ENCODE peak calls at places on chromosomes 11 and 22, in four cellular contexts. One of them, this sample, is unnamed.

GRCh38 chr11:121417607-121418006 is 34.5 kb upstream of the SORL1 start:
- DNase-seq in heart right ventricle: no peak
- DNase-seq in mesendoderm: no peak
- DNase-seq in fibroblast of lung: no peak
- DNase-seq in this sample: no peak

GRCh38 chr22:32533265-32534068 is 58.9 kb downstream of the FBXO7 start:
- DNase-seq in heart right ventricle: no peak
- DNase-seq in mesendoderm: no peak
- DNase-seq in fibroblast of lung: peak
- DNase-seq in this sample: no peak

GRCh38 chr11:5891216-5891800 is 1.7 kb upstream of the OR52E5 start:
- DNase-seq in heart right ventricle: no peak
- DNase-seq in mesendoderm: peak
- DNase-seq in fibroblast of lung: peak
- DNase-seq in this sample: no peak

GRCh38 chr11:86524603-86525352 is 147.6 kb downstream of the ME3 start:
- DNase-seq in heart right ventricle: no peak
- DNase-seq in mesendoderm: peak
- DNase-seq in fibroblast of lung: peak
- DNase-seq in this sample: no peak

GRCh38 chr11:130672911-130673310 is 224.5 kb downstream of the ADAMTS15 start:
- DNase-seq in heart right ventricle: no peak
- DNase-seq in mesendoderm: no peak
- DNase-seq in fibroblast of lung: peak
- DNase-seq in this sample: no peak

GRCh38 chr11:75733346-75734107 is 15.9 kb downstream of the MOGAT2 start:
- DNase-seq in heart right ventricle: no peak
- DNase-seq in mesendoderm: no peak
- DNase-seq in fibroblast of lung: peak
- DNase-seq in this sample: no peak

GRCh38 chr11:77548552-77549439 is 41.0 kb upstream of the AQP11 start:
- DNase-seq in heart right ventricle: no peak
- DNase-seq in mesendoderm: no peak
- DNase-seq in fibroblast of lung: no peak
- DNase-seq in this sample: no peak

GRCh38 chr22:22745225-22746060 is 101.0 kb downstream of the GGTLC2 start:
- DNase-seq in heart right ventricle: no peak
- DNase-seq in mesendoderm: peak
- DNase-seq in fibroblast of lung: no peak
- DNase-seq in this sample: no peak

GRCh38 chr11:44837650-44838049 is 110.9 kb downstream of the TSPAN18 start:
- DNase-seq in heart right ventricle: no peak
- DNase-seq in mesendoderm: no peak
- DNase-seq in fibroblast of lung: peak
- DNase-seq in this sample: no peak

GRCh38 chr11:93267383-93267782 is 63.2 kb upstream of the DEUP1 start:
- DNase-seq in heart right ventricle: no peak
- DNase-seq in mesendoderm: peak
- DNase-seq in fibroblast of lung: no peak
- DNase-seq in this sample: no peak

GRCh38 chr11:130801287-130802146 is 114.8 kb downstream of the SNX19 start:
- DNase-seq in heart right ventricle: no peak
- DNase-seq in mesendoderm: no peak
- DNase-seq in fibroblast of lung: peak
- DNase-seq in this sample: no peak

GRCh38 chr11:44886765-44887164 is 63.9 kb downstream of the TP53I11 start:
- DNase-seq in heart right ventricle: no peak
- DNase-seq in mesendoderm: no peak
- DNase-seq in fibroblast of lung: peak
- DNase-seq in this sample: no peak

GRCh38 chr22:48224332-48224731 is 1461.9 kb downstream of the TBC1D22A start:
- DNase-seq in heart right ventricle: no peak
- DNase-seq in mesendoderm: no peak
- DNase-seq in fibroblast of lung: no peak
- DNase-seq in this sample: no peak

GRCh38 chr11:102395720-102396358 is 48.8 kb downstream of the BIRC2 start:
- DNase-seq in heart right ventricle: no peak
- DNase-seq in mesendoderm: no peak
- DNase-seq in fibroblast of lung: no peak
- DNase-seq in this sample: no peak

GRCh38 chr11:110897035-110897434 is 184.8 kb upstream of the ARHGAP20 start:
- DNase-seq in heart right ventricle: no peak
- DNase-seq in mesendoderm: no peak
- DNase-seq in fibroblast of lung: peak
- DNase-seq in this sample: no peak

GRCh38 chr11:125464671-125465070 is 31.4 kb downstream of the FEZ1 start:
- DNase-seq in heart right ventricle: no peak
- DNase-seq in mesendoderm: no peak
- DNase-seq in fibroblast of lung: no peak
- DNase-seq in this sample: no peak

GRCh38 chr22:29266564-29267461 is 968 bp downstream of the RHBDD3 start:
- DNase-seq in heart right ventricle: no peak
- DNase-seq in mesendoderm: peak
- DNase-seq in fibroblast of lung: peak
- DNase-seq in this sample: no peak

GRCh38 chr11:117613521-117613920 is 183.5 kb downstream of the DSCAML1 start:
- DNase-seq in heart right ventricle: no peak
- DNase-seq in mesendoderm: peak
- DNase-seq in fibroblast of lung: no peak
- DNase-seq in this sample: no peak

GRCh38 chr22:27845603-27846100 is 44.1 kb upstream of the MN1 start:
- DNase-seq in heart right ventricle: no peak
- DNase-seq in mesendoderm: peak
- DNase-seq in fibroblast of lung: no peak
- DNase-seq in this sample: no peak

DNA sequence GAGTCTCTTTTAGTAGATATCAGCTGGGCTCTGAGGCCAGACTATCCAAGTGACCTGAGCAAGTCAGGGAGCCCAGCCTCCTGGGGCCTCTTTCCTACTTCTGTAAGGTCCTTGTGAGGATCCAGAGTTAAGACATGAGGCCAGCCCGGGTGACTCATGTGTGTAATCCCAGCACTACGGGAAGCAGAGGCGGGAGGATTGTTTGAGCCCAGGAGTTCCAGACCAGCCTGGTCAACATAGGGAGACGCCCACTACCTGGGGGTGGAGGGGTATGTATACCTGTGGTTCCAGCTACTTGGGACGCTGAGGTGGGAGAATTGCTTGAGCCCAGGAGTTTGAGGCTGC is 36.9 kb upstream of the POLA2 start:
- DNase-seq in heart right ventricle: no peak
- DNase-seq in mesendoderm: peak
- DNase-seq in fibroblast of lung: peak
- DNase-seq in this sample: no peak
- H3K27ac ChIP-seq in heart right ventricle: peak
- H3K27ac ChIP-seq in mesendoderm: no peak
- H3K27ac ChIP-seq in fibroblast of lung: no peak
- H3K27ac ChIP-seq in this sample: no peak

GRCh38 chr11:133191931-133192330 is 340.4 kb downstream of the OPCML start:
- DNase-seq in heart right ventricle: no peak
- DNase-seq in mesendoderm: no peak
- DNase-seq in fibroblast of lung: no peak
- DNase-seq in this sample: no peak
- H3K27ac ChIP-seq in heart right ventricle: no peak
- H3K27ac ChIP-seq in mesendoderm: no peak
- H3K27ac ChIP-seq in fibroblast of lung: no peak
- H3K27ac ChIP-seq in this sample: no peak

GRCh38 chr11:112354364-112354763 is 93.7 kb upstream of the PLET1 start:
- DNase-seq in heart right ventricle: no peak
- DNase-seq in mesendoderm: no peak
- DNase-seq in fibroblast of lung: no peak
- DNase-seq in this sample: no peak
- H3K27ac ChIP-seq in heart right ventricle: no peak
- H3K27ac ChIP-seq in mesendoderm: no peak
- H3K27ac ChIP-seq in fibroblast of lung: no peak
- H3K27ac ChIP-seq in this sample: no peak

GRCh38 chr22:37990302-37990701 is 5.9 kb upstream of the SOX10 start:
- DNase-seq in heart right ventricle: peak
- DNase-seq in mesendoderm: no peak
- DNase-seq in fibroblast of lung: no peak
- DNase-seq in this sample: no peak
- H3K27ac ChIP-seq in heart right ventricle: no peak
- H3K27ac ChIP-seq in mesendoderm: no peak
- H3K27ac ChIP-seq in fibroblast of lung: no peak
- H3K27ac ChIP-seq in this sample: peak

DNA sequence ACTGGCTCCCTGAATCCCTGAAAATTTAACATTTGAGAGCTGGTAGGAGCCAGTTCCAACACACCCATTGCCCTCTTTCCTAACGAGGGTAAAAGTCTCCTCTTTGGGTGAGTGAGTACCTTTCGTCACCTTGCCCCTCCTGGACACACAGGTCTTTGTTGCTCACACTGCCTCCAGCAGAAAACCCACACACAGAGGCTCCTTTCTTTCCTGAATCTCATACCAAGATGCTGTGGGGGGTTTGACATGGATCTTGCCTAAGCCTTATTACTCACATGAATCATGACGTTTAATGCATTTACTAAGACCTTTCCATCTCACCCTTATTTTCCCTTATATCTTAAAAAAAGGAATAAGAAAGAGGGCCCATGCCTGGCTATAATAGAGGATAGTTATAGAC is 53.0 kb downstream of the PARVA start:
- DNase-seq in heart right ventricle: no peak
- DNase-seq in mesendoderm: no peak
- DNase-seq in fibroblast of lung: peak
- DNase-seq in this sample: no peak
- H3K27ac ChIP-seq in heart right ventricle: peak
- H3K27ac ChIP-seq in mesendoderm: no peak
- H3K27ac ChIP-seq in fibroblast of lung: peak
- H3K27ac ChIP-seq in this sample: no peak

GRCh38 chr11:69533296-69534165 is 52.1 kb downstream of the LINC01488 start:
- DNase-seq in heart right ventricle: no peak
- DNase-seq in mesendoderm: no peak
- DNase-seq in fibroblast of lung: no peak
- DNase-seq in this sample: no peak

GRCh38 chr11:69531717-69532088 is 50.2 kb downstream of the LINC01488 start:
- DNase-seq in heart right ventricle: no peak
- DNase-seq in mesendoderm: no peak
- DNase-seq in fibroblast of lung: no peak
- DNase-seq in this sample: no peak

GRCh38 chr11:69535928-69536327 is 54.5 kb downstream of the LINC01488 start:
- DNase-seq in heart right ventricle: no peak
- DNase-seq in mesendoderm: no peak
- DNase-seq in fibroblast of lung: no peak
- DNase-seq in this sample: no peak

GRCh38 chr11:69536406-69536805 is 54.9 kb downstream of the LINC01488 start:
- DNase-seq in heart right ventricle: no peak
- DNase-seq in mesendoderm: no peak
- DNase-seq in fibroblast of lung: no peak
- DNase-seq in this sample: no peak

DNA sequence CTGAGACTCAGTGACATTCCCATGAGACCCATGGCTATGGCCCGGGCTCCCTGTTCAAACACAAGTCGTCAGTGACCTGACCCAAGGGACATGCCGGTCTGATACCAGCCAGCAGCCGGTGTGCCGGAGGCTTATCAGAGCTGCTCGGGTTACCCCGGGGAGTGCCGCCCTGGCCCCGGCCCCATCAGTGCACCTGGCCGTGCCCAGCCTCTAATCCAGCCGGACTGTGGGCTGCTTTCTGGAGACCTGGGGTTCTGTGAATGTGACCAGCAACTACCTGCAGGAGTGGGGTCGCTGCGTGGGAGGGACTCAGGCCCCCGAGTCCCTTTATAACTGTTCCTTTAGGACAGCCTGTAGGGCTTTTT is 52.7 kb downstream of the LINC01488 start:
- DNase-seq in heart right ventricle: no peak
- DNase-seq in mesendoderm: no peak
- DNase-seq in fibroblast of lung: no peak
- DNase-seq in this sample: no peak
- H3K27ac ChIP-seq in heart right ventricle: no peak
- H3K27ac ChIP-seq in mesendoderm: no peak
- H3K27ac ChIP-seq in fibroblast of lung: no peak
- H3K27ac ChIP-seq in this sample: no peak

DNA sequence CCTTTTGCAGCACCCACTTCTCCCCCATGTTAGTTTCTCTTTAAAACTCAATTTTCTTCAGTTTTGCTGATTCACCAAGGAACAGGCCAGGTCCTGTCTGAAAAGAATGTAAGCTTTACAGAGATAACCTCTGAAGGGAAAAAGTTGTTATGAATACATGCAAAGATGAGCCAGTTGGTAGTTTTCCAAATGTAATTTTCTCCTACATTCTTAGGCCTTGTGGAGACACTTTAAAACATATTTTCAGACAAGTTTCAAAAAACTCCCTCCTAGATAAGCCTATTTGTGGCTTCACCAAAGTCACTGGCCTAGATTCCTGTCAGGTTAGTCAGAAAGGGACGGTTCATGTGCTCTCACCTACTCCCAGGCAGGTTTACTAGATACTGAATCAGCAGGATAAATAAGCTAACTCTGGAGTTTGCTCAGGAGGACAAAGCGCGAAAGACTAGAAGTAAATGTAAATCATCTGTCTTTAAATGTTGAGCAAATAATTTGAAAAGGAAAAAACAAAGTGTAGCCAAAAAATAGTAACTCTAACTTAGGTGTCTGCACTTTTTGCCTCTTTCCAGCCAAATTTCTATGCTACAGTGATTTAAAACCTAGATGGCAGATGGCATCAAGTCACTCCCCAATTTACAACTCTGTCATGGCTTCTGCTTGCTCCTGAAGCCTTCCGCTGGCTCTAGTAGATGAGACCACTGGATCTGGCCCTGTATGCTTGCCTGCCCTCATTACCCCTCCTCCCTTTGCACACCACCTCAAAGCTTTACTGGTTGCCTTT is 4.9 kb upstream of the ATP6V1E1 start:
- DNase-seq in heart right ventricle: no peak
- DNase-seq in mesendoderm: peak
- DNase-seq in fibroblast of lung: peak
- DNase-seq in this sample: no peak
- H3K27ac ChIP-seq in heart right ventricle: no peak
- H3K27ac ChIP-seq in mesendoderm: peak
- H3K27ac ChIP-seq in fibroblast of lung: peak
- H3K27ac ChIP-seq in this sample: no peak

GRCh38 chr22:20002098-20002497 is 14.5 kb downstream of the ARVCF start:
- DNase-seq in heart right ventricle: no peak
- DNase-seq in mesendoderm: no peak
- DNase-seq in fibroblast of lung: no peak
- DNase-seq in this sample: no peak
- H3K27ac ChIP-seq in heart right ventricle: peak
- H3K27ac ChIP-seq in mesendoderm: no peak
- H3K27ac ChIP-seq in fibroblast of lung: no peak
- H3K27ac ChIP-seq in this sample: no peak